ENCODE peak calls at places on chromosomes 13 and 19, in seven cellular contexts. N, U, I, A, Q, G and C are unnamed samples.

GRCh38 chr19:10911579-10912363 is 16.7 kb downstream of the YIPF2 start:
- DNase-seq in N (no peak), U (no peak), I (no peak), A (no peak), Q (no peak), G (no peak), C (no peak)

GRCh38 chr19:12880551-12881171 is 588 bp downstream of the DNASE2 start:
- DNase-seq in N (peak; percentile 77), U (no peak), I (no peak), A (peak; percentile 57), Q (no peak), G (no peak), C (no peak)

GRCh38 chr13:67229438-67230242 is 496 bp downstream of the PCDH9 start:
- DNase-seq in N (no peak), U (no peak), I (no peak), A (peak; percentile 10), Q (no peak), G (no peak), C (no peak)

GRCh38 chr13:72437458-72437857 is 290.0 kb downstream of the MZT1 start:
- DNase-seq in N (no peak), U (no peak), I (no peak), A (no peak), Q (no peak), G (no peak), C (no peak)

GRCh38 chr19:49338691-49339363 is 3.6 kb downstream of the CD37 start:
- DNase-seq in N (peak; percentile 91), U (no peak), I (peak; percentile 90), A (peak; percentile 99), Q (no peak), G (peak; percentile 94), C (no peak)

GRCh38 chr13:98416408-98416807 is 160.5 kb downstream of the STK24 start:
- DNase-seq in N (no peak), U (no peak), I (peak; percentile 76), A (no peak), Q (no peak), G (peak; percentile 90), C (no peak)

GRCh38 chr13:33017410-33017929 is 1.2 kb downstream of the KL start:
- DNase-seq in N (peak; percentile 84), U (peak; percentile 65), I (peak; percentile 44), A (peak; percentile 66), Q (peak; percentile 5), G (no peak), C (peak; percentile 88)

GRCh38 chr19:43560687-43561086 is 14.6 kb downstream of the XRCC1 start:
- DNase-seq in N (no peak), U (no peak), I (no peak), A (peak; percentile 40), Q (no peak), G (no peak), C (no peak)

GRCh38 chr19:40596608-40597328 is 4.4 kb upstream of the LTBP4 start:
- DNase-seq in N (peak; percentile 83), U (no peak), I (peak; percentile 56), A (peak; percentile 80), Q (no peak), G (no peak), C (no peak)

GRCh38 chr13:45916036-45916435 is 64.5 kb upstream of the SIAH3 start:
- DNase-seq in N (no peak), U (no peak), I (no peak), A (no peak), Q (no peak), G (no peak), C (no peak)
- TF ChIP-seq CTCF in N (no peak), U (no peak), I (no peak), A (no peak), Q (no peak), G (no peak), C (no peak)

GRCh38 chr19:55339225-55340143 is at the start of gene KMT5C:
- DNase-seq in N (peak; percentile 100), U (peak; percentile 100), I (peak; percentile 100), A (peak; percentile 100), Q (peak; percentile 100), G (peak; percentile 100), C (peak; percentile 100)
- TF ChIP-seq POLR2AphosphoS5 in N (peak; percentile 99), U (peak; percentile 51), I (peak; percentile 99), A (peak; percentile 75), Q (peak; percentile 52), G (peak; percentile 99), C (peak; percentile 71)

GRCh38 chr19:15864824-15865223 is 33.0 kb downstream of the CYP4F2 start:
- DNase-seq in N (no peak), U (no peak), I (no peak), A (no peak), Q (no peak), G (no peak), C (no peak)

GRCh38 chr19:15866646-15867045 is 31.2 kb downstream of the CYP4F2 start:
- DNase-seq in N (no peak), U (no peak), I (no peak), A (no peak), Q (no peak), G (no peak), C (no peak)

GRCh38 chr19:15869873-15870272 is 28.0 kb downstream of the CYP4F2 start:
- DNase-seq in N (no peak), U (no peak), I (no peak), A (no peak), Q (no peak), G (no peak), C (peak; percentile 61)

GRCh38 chr19:15871570-15871969 is 26.3 kb downstream of the CYP4F2 start:
- DNase-seq in N (no peak), U (no peak), I (peak; percentile 11), A (no peak), Q (no peak), G (no peak), C (peak; percentile 76)

DNA sequence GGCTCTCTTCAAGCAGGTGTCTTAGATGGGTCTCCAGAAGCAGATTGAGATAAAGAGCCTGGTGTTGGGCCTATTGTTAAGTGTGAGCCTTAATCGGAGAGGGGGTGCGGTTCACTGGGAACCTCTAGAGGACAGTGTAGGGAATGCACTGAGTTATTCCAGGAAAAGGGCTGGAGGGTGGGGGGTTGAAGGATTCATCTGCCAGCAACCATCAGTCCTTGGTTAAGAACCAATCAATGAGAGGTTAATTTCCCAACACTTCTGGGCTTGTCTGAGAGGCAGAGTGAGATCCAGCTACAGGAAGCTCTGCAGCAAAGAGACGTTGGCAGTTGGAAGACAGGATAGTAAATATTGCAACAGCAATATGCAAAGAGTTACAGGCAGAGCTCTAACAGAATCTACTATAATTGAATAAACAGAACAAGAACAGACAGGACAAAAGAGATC is 28.7 kb downstream of the CYP4F2 start:
- DNase-seq in N (no peak), U (no peak), I (peak; percentile 33), A (peak; percentile 46), Q (peak; percentile 2), G (peak; percentile 26), C (peak; percentile 99)
- TF ChIP-seq CTCF in N (peak; percentile 34), U (peak; percentile 22), I (peak; percentile 63), A (peak; percentile 39), Q (peak; percentile 81), G (peak; percentile 53), C (peak; percentile 75)

GRCh38 chr19:38683393-38684077 is 36.1 kb downstream of the ACTN4 start:
- DNase-seq in N (peak; percentile 80), U (no peak), I (peak; percentile 89), A (peak; percentile 95), Q (peak; percentile 100), G (peak; percentile 97), C (peak; percentile 78)
- TF ChIP-seq POLR2AphosphoS5 in N (no peak), U (no peak), I (peak; percentile 61), A (peak; percentile 16), Q (no peak), G (peak; percentile 87), C (no peak)

GRCh38 chr19:8248348-8249328 is 39.5 kb downstream of the CERS4 start:
- DNase-seq in N (no peak), U (no peak), I (no peak), A (no peak), Q (no peak), G (no peak), C (no peak)

GRCh38 chr19:8242212-8242821 is 33.1 kb downstream of the CERS4 start:
- DNase-seq in N (no peak), U (no peak), I (no peak), A (no peak), Q (no peak), G (no peak), C (peak; percentile 40)

GRCh38 chr19:8244442-8244841 is 35.3 kb downstream of the CERS4 start:
- DNase-seq in N (no peak), U (no peak), I (no peak), A (no peak), Q (no peak), G (no peak), C (no peak)

GRCh38 chr19:8243146-8243545 is 34.0 kb downstream of the CERS4 start:
- DNase-seq in N (no peak), U (no peak), I (no peak), A (no peak), Q (no peak), G (no peak), C (no peak)

GRCh38 chr19:8245869-8246835 is 37.0 kb downstream of the CERS4 start:
- DNase-seq in N (no peak), U (no peak), I (no peak), A (no peak), Q (no peak), G (no peak), C (no peak)
- TF ChIP-seq CTCF in N (no peak), U (no peak), I (no peak), A (no peak), Q (no peak), G (no peak), C (no peak)

GRCh38 chr19:7618366-7618765 is 11.0 kb downstream of the XAB2 start:
- DNase-seq in N (no peak), U (no peak), I (no peak), A (no peak), Q (no peak), G (peak; percentile 72), C (no peak)

GRCh38 chr19:7620442-7621412 is 8.6 kb downstream of the XAB2 start:
- DNase-seq in N (no peak), U (no peak), I (no peak), A (no peak), Q (no peak), G (no peak), C (no peak)

GRCh38 chr19:7618771-7619510 is 10.4 kb downstream of the XAB2 start:
- DNase-seq in N (no peak), U (no peak), I (peak; percentile 76), A (no peak), Q (no peak), G (peak; percentile 94), C (no peak)

GRCh38 chr19:7617735-7618134 is 11.6 kb downstream of the XAB2 start:
- DNase-seq in N (no peak), U (no peak), I (no peak), A (no peak), Q (no peak), G (no peak), C (no peak)

DNA sequence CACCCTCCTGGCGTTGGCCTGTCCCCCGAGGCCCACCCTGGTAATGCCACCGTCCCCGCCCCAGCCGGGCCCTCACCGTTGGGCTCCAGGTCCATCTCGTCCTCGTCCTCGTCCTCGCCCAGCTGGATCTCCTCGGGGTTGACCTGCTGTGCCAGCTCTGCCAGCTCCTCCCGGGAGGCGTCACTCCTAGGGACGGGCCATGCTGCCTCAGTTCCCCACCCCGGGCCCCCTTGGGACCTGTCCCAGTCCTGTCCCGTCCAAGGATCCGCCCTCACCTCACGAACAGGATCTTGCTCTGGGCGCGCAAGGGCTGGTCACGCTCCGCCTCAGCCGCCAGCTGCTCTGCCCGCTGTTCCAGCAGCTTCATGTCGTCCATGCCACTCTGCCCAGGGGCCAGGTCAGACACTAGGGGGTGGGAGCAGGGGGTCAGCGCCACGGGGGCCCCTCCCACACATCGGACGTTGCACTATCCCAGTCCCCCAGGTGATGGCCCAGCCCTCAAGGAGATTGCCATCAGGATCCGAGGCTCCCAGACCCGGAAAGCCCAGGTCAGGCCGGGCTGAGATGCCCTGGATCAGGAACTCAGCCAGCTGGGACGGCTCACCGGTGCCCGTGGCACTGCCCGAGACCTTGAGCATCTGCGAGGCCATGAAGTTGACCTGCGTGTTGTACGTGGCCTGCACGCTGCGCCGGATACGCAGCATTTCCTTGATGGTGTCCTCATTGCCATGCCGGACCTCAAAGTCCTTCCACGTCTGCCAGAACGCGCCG is 9.5 kb downstream of the XAB2 start:
- DNase-seq in N (no peak), U (no peak), I (no peak), A (no peak), Q (no peak), G (peak; percentile 80), C (no peak)
- TF ChIP-seq POLR2AphosphoS5 in N (no peak), U (no peak), I (no peak), A (no peak), Q (no peak), G (no peak), C (no peak)